ENCODE peak calls at places on chromosomes 7 and 10, in four cellular contexts. L is K562, Z is HepG2, Y is GM12878. M is an unnamed sample.

GRCh38 chr10:132309879-132310591 is 2.3 kb upstream of the STK32C start:
- DNase-seq in L (no peak), Z (no peak), Y (no peak), M (no peak)

GRCh38 chr7:77687747-77688144 is 8.5 kb upstream of the RSBN1L start:
- DNase-seq in L (no peak), Z (no peak), Y (no peak), M (no peak)

GRCh38 chr7:41886257-41886905 is 183.5 kb upstream of the INHBA start:
- DNase-seq in L (no peak), Z (no peak), Y (no peak), M (no peak)

GRCh38 chr7:81007053-81007452 is 88.2 kb upstream of the SEMA3C start:
- DNase-seq in L (no peak), Z (no peak), Y (no peak), M (no peak)

GRCh38 chr10:35912615-35913170 is 270.6 kb upstream of the FZD8 start:
- DNase-seq in L (no peak), Z (no peak), Y (no peak), M (no peak)

GRCh38 chr7:35905555-35905954 is 104.7 kb downstream of the SEPTIN7 start:
- DNase-seq in L (no peak), Z (no peak), Y (no peak), M (no peak)

GRCh38 chr10:103758294-103758681 is 97.1 kb downstream of the SH3PXD2A start:
- DNase-seq in L (no peak), Z (peak; percentile 66), Y (no peak), M (peak; percentile 86)

GRCh38 chr7:22120391-22121053 is 174.8 kb upstream of the CDCA7L start:
- DNase-seq in L (no peak), Z (no peak), Y (no peak), M (no peak)

GRCh38 chr10:66234872-66235271 is 691.0 kb upstream of the LRRTM3 start:
- DNase-seq in L (no peak), Z (no peak), Y (no peak), M (no peak)

GRCh38 chr10:131817866-131818509 is 82.8 kb upstream of the PPP2R2D start:
- DNase-seq in L (no peak), Z (no peak), Y (no peak), M (no peak)

GRCh38 chr7:47510192-47510591 is 71.7 kb downstream of the TNS3 start:
- DNase-seq in L (no peak), Z (no peak), Y (no peak), M (no peak)

GRCh38 chr10:112363696-112364688 is 9.9 kb upstream of the ACSL5 start:
- DNase-seq in L (no peak), Z (no peak), Y (no peak), M (no peak)

GRCh38 chr7:133789951-133790350 is 337.2 kb upstream of the LRGUK start:
- DNase-seq in L (no peak), Z (no peak), Y (no peak), M (no peak)

GRCh38 chr10:21020545-21020944 is 123.4 kb upstream of the NEBL start:
- DNase-seq in L (peak; percentile 77), Z (peak; percentile 27), Y (peak; percentile 21), M (peak; percentile 51)

GRCh38 chr7:36657031-36657660 is 67.1 kb downstream of the AOAH start:
- DNase-seq in L (no peak), Z (no peak), Y (no peak), M (no peak)

GRCh38 chr7:31125171-31125570 is 73.1 kb downstream of the ADCYAP1R1 start:
- DNase-seq in L (no peak), Z (no peak), Y (no peak), M (no peak)

GRCh38 chr7:105811189-105811847 is 65.1 kb downstream of the ATXN7L1 start:
- DNase-seq in L (no peak), Z (peak; percentile 64), Y (no peak), M (no peak)

GRCh38 chr10:1579671-1580070 is 157.7 kb downstream of the ADARB2 start:
- DNase-seq in L (no peak), Z (no peak), Y (no peak), M (no peak)

GRCh38 chr10:120948889-120949382 is 97.8 kb downstream of the WDR11 start:
- DNase-seq in L (peak; percentile 78), Z (peak; percentile 21), Y (no peak), M (no peak)

GRCh38 chr10:69747179-69747578 is 54.5 kb upstream of the COL13A1 start:
- DNase-seq in L (no peak), Z (no peak), Y (no peak), M (no peak)

DNA sequence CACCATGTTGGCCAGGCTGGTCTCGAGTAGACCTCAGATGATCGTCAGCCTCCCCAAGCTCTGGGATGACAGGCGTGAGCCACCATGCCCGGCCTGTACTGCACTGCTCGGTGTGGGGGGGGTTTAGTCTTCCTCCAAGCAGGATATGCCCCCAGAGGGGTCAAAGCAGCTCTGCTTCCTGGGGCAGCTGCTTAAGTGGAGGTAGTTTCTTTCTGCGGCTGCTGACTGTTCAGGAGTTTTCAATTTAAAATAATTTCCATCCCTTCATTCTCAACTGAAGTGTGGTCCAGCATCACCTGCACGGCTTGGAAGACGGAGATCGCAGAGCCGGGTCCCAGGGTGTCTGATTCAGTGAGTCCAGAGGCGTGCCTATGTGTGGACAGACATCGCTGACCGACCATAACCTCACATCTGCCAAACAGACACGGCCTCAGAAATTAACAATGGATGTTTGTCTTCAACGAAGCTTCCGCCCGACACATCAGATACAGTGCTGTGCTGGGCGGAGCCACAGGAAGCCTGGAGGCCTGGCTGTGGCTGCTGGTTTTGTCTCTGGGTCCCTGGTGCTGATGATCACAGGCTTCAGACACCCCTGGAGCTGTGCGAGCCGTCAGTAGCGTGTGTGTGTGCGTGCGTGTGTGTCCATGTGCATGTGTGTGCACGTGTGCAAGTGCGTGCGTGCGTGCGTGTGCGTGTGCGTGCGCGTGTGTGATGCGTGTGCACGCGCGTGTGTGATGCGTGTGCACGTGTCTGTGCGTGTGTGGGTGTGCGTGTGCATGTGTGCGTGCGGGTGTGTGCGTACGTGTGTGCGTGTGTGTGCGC is 226.5 kb upstream of the PITRM1 start:
- DNase-seq in L (no peak), Z (peak; percentile 84), Y (no peak), M (no peak)
- TF ChIP-seq MAX in L (no peak), Z (no peak), Y (no peak), M (no peak)

GRCh38 chr7:157404002-157404401 is 67.2 kb downstream of the DNAJB6 start:
- DNase-seq in L (no peak), Z (no peak), Y (no peak), M (no peak)

GRCh38 chr7:157402911-157403534 is 66.2 kb downstream of the DNAJB6 start:
- DNase-seq in L (no peak), Z (no peak), Y (no peak), M (no peak)

GRCh38 chr7:157405914-157406810 is 69.4 kb downstream of the DNAJB6 start:
- DNase-seq in L (no peak), Z (no peak), Y (no peak), M (no peak)

GRCh38 chr7:157405501-157405900 is 68.7 kb downstream of the DNAJB6 start:
- DNase-seq in L (no peak), Z (no peak), Y (no peak), M (no peak)

DNA sequence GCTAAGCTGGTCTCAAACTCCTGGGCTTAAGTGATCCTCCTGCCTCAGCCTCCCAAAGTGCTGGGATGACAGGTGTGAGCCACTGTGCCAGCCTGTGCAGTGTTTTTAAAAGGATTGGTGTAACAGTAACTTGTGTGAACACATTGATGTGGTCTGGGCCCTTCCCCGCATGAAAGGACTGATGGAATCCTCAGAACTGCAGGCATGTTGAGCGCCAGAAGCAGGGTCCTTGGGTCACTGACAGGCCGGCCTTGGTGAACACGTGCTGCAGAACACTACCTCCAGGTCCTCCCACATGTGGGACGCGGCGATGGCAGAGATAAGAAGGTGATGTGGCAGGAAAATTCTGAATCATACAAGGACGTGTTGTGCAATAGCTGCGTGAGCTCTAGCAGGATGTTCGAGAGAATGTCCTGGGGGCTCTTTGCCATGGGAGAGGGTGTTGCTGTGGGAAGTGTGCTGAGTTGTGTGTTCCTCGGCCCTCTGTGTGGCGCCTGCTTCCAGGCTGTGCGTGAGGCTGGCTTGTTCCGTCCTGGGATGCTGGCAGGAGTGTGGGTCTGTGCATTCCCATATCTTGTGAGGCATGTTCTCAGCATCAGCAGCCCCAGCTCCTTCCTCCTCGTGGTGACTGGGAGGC is 68.2 kb downstream of the DNAJB6 start:
- DNase-seq in L (peak; percentile 93), Z (no peak), Y (no peak), M (peak; percentile 71)
- TF ChIP-seq REST in L (no peak), Z (no peak), Y (no peak), M (no peak)

DNA sequence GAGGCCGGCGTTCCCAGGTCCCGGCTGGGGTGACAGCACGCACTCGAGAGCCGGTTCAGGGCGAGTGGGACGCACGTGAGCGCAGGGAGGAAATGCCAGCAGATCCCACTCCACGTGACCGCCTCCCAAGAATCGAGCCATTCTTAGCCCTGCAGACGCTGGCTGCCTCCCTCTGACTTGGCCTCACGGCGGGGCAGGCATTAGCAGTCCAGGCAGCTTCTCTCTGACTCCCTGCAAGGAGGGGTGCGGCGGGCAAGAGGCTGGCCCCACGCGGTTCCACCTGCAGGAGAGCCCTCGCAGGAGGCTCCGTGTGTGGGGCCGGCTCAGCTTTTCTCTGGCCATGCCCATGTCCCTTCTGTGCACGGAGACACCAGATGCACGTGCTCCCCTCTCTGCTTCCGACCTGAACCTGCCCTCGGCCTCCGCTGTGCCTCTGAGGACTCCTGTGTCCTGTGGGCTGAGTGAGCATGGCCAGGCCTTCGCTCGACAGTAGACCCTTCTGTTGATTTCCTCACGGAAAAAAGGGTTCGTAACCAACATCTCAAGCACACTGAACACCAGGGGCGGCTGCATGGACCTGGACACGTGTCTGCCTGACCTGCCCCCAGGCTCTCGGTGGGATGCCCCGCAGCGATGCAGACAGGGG is 10.2 kb downstream of the GPR146 start:
- DNase-seq in L (no peak), Z (no peak), Y (no peak), M (no peak)
- TF ChIP-seq HDAC2 in L (no peak), Z (no peak), Y (no peak), M (no peak)

DNA sequence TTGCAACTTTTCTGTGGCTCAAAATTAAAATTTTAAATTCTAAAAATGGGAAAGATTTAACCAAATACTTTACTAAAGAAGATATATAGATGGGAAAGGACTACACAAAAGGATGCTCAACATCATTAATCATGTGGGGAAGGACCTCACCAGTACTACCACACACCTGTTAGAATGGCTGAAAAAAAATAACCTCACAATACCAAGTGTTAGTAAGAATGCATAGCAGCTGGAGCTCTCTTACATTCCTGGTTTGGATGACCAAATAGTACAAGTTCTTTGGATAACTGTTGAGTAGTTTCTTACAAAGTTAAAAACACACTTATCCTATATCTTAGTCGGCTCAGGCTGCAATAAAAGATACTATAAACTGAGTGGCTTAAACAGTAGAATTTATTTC is 33.9 kb downstream of the LIPJ start:
- DNase-seq in L (no peak), Z (no peak), Y (no peak), M (no peak)
- TF ChIP-seq MAX in L (no peak), Z (no peak), Y (no peak), M (no peak)

GRCh38 chr10:119740096-119740495 is 14.2 kb downstream of the INPP5F start:
- DNase-seq in L (no peak), Z (no peak), Y (no peak), M (no peak)
- TF ChIP-seq REST in L (no peak), Z (no peak), Y (no peak), M (no peak)